ENCODE peak calls at places on chromosome 19, in eight cellular contexts. B is AG04449, H is astrocyte of the cerebellum, G is thyroid gland, S is OCI-LY7, X is AG04450, T is fibroblast of the aortic adventitia, N is pancreas. F is an unnamed sample.

GRCh38 chr19:28710278-28710677 is 502.7 kb downstream of the UQCRFS1 start:
- DNase-seq in H (peak), N (no peak), G (no peak), T (peak), B (peak), X (peak), S (peak), F (peak)

GRCh38 chr19:42397315-42398166 is 7.4 kb upstream of the CNFN start:
- DNase-seq in X (no peak), H (no peak), B (no peak), G (no peak), S (no peak), N (no peak), T (no peak), F (no peak)

GRCh38 chr19:55640043-55640576 is 692 bp upstream of the ZNF580 start:
- DNase-seq in X (no peak), B (no peak), S (peak), G (peak), H (no peak), T (peak), N (peak), F (no peak)

GRCh38 chr19:46411088-46412033 is 2.0 kb downstream of the CCDC8 start:
- DNase-seq in S (no peak), X (no peak), B (no peak), T (no peak), N (no peak), G (no peak), H (no peak), F (no peak)

GRCh38 chr19:32222594-32222993 is 122.8 kb upstream of the ZNF507 start:
- DNase-seq in H (no peak), G (no peak), X (no peak), T (no peak), B (no peak), N (no peak), S (no peak), F (no peak)

GRCh38 chr19:56112313-56112709 is 8.8 kb downstream of the ZNF787 start:
- DNase-seq in T (no peak), G (no peak), B (no peak), S (peak), H (no peak), N (no peak), X (no peak), F (no peak)

GRCh38 chr19:32691952-32692726 is 518 bp downstream of the NUDT19 start:
- DNase-seq in S (peak), H (no peak), T (peak), G (peak), X (no peak), B (no peak), N (peak), F (no peak)

GRCh38 chr19:13056052-13056660 is 46.5 kb downstream of the LYL1 start:
- DNase-seq in B (no peak), S (no peak), N (no peak), X (no peak), G (peak), T (peak), H (peak), F (peak)

GRCh38 chr19:2307518-2308012 is 389 bp downstream of the LINGO3 start:
- DNase-seq in B (no peak), H (no peak), X (no peak), T (no peak), N (no peak), G (no peak), S (no peak), F (no peak)
- H3K4me3 ChIP-seq in B (no peak), H (peak), X (no peak), T (no peak), N (no peak), G (no peak), S (no peak), F (no peak)

DNA sequence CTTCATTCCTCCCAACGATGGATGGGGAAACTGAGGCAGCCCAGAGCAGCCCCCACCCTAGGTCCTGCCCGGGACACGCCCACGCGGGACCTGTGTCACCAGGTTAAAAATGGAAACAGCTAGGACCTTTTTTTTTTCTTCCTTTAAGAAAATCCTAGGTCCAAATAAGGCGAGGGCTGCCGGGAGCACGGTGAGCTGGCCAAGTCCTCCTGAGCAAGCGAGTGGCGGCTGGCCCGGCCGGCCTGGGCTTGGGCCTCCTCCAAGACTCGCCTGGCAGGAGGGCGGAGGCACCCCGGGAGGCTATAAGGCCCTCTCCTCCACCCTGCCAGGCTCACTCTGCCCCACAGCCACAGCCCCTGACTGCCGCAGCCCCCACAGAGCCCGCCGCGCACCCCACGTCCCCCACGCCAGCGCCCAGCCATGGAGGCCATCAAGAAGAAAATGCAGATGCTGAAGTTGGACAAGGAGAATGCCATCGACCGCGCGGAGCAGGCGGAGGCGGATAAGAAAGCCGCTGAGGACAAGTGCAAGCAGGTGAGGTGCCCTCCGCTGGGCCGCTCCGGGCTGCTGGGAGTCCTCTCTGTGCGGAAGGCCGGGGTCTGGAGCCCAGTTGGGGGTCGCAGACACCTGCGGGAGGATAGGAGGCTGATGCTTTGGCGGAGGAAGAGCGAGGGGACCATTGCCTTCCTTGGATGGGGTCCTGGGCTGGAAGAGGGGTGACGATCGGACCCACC is 8.9 kb upstream of the TPM4 start:
- DNase-seq in S (no peak), B (no peak), G (no peak), N (peak), H (peak), X (peak), T (peak), F (no peak)
- H3K4me3 ChIP-seq in S (no peak), B (peak), G (no peak), N (no peak), H (peak), X (peak), T (peak), F (no peak)

DNA sequence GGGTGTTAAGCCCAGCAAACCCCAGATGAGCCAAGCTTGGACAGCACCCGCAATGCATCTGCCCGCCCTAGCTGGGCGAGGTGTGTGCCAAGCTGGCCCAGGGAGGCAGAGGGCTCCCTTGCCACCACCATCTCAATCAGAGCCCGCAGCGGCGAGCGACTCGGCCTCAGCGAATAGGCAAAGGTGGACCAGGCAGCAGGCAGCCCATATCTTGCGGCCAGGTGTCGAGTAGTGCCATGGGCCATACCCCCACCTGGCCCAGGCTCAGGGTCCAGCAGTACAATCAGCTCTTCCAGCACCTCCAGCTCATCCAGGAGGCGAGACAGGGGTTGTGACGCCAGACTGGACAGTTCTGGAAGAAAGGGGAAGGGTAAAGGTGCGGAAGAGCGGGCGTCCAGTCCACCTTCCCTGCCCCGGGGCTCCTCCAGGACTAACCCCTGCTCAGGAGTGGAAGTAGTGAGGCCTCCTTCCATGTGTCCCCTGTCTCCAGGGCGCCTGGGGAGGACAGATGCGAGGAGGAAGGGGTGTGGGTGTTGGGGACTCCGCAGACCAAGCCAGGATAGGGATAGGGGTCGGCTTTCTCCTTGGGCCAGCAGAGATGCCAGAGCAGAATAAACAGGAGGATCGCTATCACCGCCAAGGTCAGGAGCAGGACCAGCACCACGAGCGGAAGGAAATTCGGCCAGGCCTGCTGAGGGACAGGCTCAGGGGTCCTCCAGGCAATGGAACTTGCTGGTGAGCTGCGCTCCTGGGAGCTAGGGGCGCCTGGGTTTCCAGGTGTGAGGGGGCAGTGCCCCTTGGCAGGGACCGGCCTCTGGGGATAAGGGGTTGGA is 2.8 kb downstream of the IGFLR1 start:
- DNase-seq in T (no peak), G (no peak), N (peak), H (no peak), S (no peak), B (no peak), X (no peak), F (no peak)
- H3K4me3 ChIP-seq in T (peak), G (no peak), N (peak), H (peak), S (peak), B (peak), X (peak), F (peak)

GRCh38 chr19:8209111-8209964 is at the start of gene CERS4:
- DNase-seq in S (peak), N (peak), G (peak), B (no peak), X (no peak), T (peak), H (no peak), F (no peak)
- H3K4me3 ChIP-seq in S (peak), N (peak), G (peak), B (peak), X (peak), T (peak), H (peak), F (peak)

GRCh38 chr19:43461303-43461702 is 4.1 kb downstream of the LYPD3 start:
- DNase-seq in H (no peak), S (no peak), N (no peak), X (no peak), B (no peak), G (no peak), T (no peak), F (no peak)

GRCh38 chr19:43462383-43462782 is 3.0 kb downstream of the LYPD3 start:
- DNase-seq in B (no peak), T (no peak), N (no peak), H (no peak), S (no peak), G (no peak), X (no peak), F (no peak)

GRCh38 chr19:43463381-43464088 is 1.9 kb downstream of the LYPD3 start:
- DNase-seq in T (peak), B (no peak), X (peak), G (peak), S (peak), N (peak), H (peak), F (peak)

GRCh38 chr19:43464089-43464775 is 1.2 kb downstream of the LYPD3 start:
- DNase-seq in T (no peak), B (no peak), S (peak), H (no peak), N (peak), X (no peak), G (peak), F (no peak)

GRCh38 chr19:43462887-43463380 is 2.5 kb downstream of the LYPD3 start:
- DNase-seq in H (no peak), S (no peak), X (no peak), G (no peak), N (no peak), B (no peak), T (no peak), F (no peak)
- H3K4me3 ChIP-seq in H (peak), S (no peak), X (peak), G (no peak), N (peak), B (peak), T (peak), F (peak)

GRCh38 chr19:50557009-50557613 is 11.1 kb downstream of the LRRC4B start:
- DNase-seq in B (no peak), N (no peak), S (no peak), H (no peak), T (no peak), G (no peak), X (no peak), F (no peak)
- H3K4me3 ChIP-seq in B (no peak), N (no peak), S (peak), H (no peak), T (no peak), G (no peak), X (no peak), F (no peak)

GRCh38 chr19:39327990-39328705 is 7.5 kb upstream of the LRFN1 start:
- DNase-seq in T (peak), H (peak), S (peak), G (peak), N (peak), X (peak), B (no peak), F (no peak)
- H3K4me3 ChIP-seq in T (no peak), H (no peak), S (no peak), G (no peak), N (no peak), X (no peak), B (no peak), F (no peak)

GRCh38 chr19:48558018-48558684 is 6.2 kb downstream of the SULT2B1 start:
- DNase-seq in B (no peak), H (no peak), T (peak), S (no peak), N (peak), G (peak), X (no peak), F (no peak)
- H3K4me3 ChIP-seq in B (no peak), H (no peak), T (no peak), S (no peak), N (no peak), G (no peak), X (no peak), F (no peak)

DNA sequence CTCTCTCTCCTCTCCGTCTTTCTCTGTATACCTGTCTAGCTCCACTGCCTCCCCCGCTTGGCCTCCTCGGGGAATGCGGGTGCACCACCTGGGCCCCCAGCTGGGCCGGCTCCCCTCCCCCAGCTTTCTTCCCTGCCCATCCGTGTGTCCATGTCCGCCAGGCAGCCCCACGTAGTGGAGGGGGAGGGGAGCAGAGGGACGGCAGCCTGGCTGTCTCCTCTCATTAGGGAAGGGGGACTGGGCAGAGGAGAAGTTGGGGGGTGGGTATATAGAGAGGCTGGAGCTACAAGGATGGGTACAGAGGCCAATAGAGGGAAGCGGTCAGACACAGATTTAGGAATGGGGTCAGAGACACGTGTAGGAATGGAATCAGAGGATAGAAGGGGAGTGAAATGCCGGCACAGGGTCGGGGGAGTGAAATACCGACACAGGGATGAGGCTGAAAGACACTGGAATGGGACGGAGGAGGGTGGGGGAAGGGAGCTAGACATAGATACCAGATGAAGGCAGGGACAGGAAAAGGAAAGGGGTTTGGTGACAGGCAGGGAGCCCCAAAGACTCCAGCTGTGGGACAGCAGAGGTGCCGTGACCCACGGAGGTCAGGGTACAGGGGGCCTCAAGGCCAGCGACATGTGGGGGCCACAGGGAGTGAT is 2.8 kb downstream of the NECTIN2 start:
- DNase-seq in X (no peak), T (no peak), B (no peak), H (no peak), S (no peak), G (peak), N (no peak), F (no peak)
- H3K4me3 ChIP-seq in X (peak), T (peak), B (peak), H (peak), S (no peak), G (no peak), N (no peak), F (peak)